ENCODE peak calls at places on chromosomes 3 and 15, in seven cellular contexts. One of them, this sample, is unnamed.
A peak's percentile ranks its signal among the peaks of the same experiment; 100 is the strongest.

GRCh38 chr3:99720985-99721632 is 82.7 kb downstream of the COL8A1 start:
- DNase-seq in prostate gland: no peak
- DNase-seq in GM23338: no peak
- DNase-seq in psoas muscle: peak; percentile 24
- DNase-seq in neuronal stem cell: no peak
- DNase-seq in SJSA1: no peak
- DNase-seq in AG10803: peak; percentile 59
- DNase-seq in this sample: no peak

GRCh38 chr15:44314512-44314911 is 26.0 kb downstream of the GOLM2 start:
- DNase-seq in GM23338: no peak
- DNase-seq in AG10803: no peak
- DNase-seq in SJSA1: no peak
- DNase-seq in prostate gland: no peak
- DNase-seq in neuronal stem cell: no peak
- DNase-seq in psoas muscle: no peak
- DNase-seq in this sample: no peak

GRCh38 chr3:155737844-155738460 is 6.9 kb downstream of the PLCH1 start:
- DNase-seq in neuronal stem cell: no peak
- DNase-seq in GM23338: peak; percentile 13
- DNase-seq in psoas muscle: no peak
- DNase-seq in prostate gland: peak; percentile 53
- DNase-seq in SJSA1: no peak
- DNase-seq in AG10803: no peak
- DNase-seq in this sample: peak; percentile 10

GRCh38 chr3:188760408-188760807 is 411.4 kb upstream of the TPRG1 start:
- DNase-seq in GM23338: no peak
- DNase-seq in psoas muscle: no peak
- DNase-seq in AG10803: peak; percentile 25
- DNase-seq in SJSA1: no peak
- DNase-seq in prostate gland: no peak
- DNase-seq in neuronal stem cell: no peak
- DNase-seq in this sample: peak; percentile 52

GRCh38 chr3:151871639-151872468 is 1.6 kb upstream of the SUCNR1 start:
- DNase-seq in GM23338: no peak
- DNase-seq in neuronal stem cell: no peak
- DNase-seq in AG10803: no peak
- DNase-seq in SJSA1: no peak
- DNase-seq in psoas muscle: no peak
- DNase-seq in prostate gland: no peak
- DNase-seq in this sample: peak; percentile 43

GRCh38 chr15:38461089-38461833 is 7.3 kb downstream of the FAM98B start:
- DNase-seq in neuronal stem cell: no peak
- DNase-seq in SJSA1: peak; percentile 15
- DNase-seq in GM23338: no peak
- DNase-seq in AG10803: no peak
- DNase-seq in prostate gland: no peak
- DNase-seq in psoas muscle: no peak
- DNase-seq in this sample: peak; percentile 60

GRCh38 chr15:75599396-75599795 is 20.3 kb upstream of the PTPN9 start:
- DNase-seq in AG10803: peak; percentile 37
- DNase-seq in GM23338: no peak
- DNase-seq in prostate gland: no peak
- DNase-seq in SJSA1: peak; percentile 61
- DNase-seq in psoas muscle: no peak
- DNase-seq in neuronal stem cell: no peak
- DNase-seq in this sample: no peak

GRCh38 chr3:4889896-4890295 is 89.3 kb upstream of the BHLHE40 start:
- DNase-seq in AG10803: peak; percentile 43
- DNase-seq in prostate gland: no peak
- DNase-seq in SJSA1: no peak
- DNase-seq in neuronal stem cell: no peak
- DNase-seq in GM23338: no peak
- DNase-seq in psoas muscle: no peak
- DNase-seq in this sample: peak; percentile 54

GRCh38 chr15:90955911-90956310 is 1.2 kb downstream of the RCCD1 start:
- DNase-seq in neuronal stem cell: no peak
- DNase-seq in prostate gland: no peak
- DNase-seq in AG10803: no peak
- DNase-seq in psoas muscle: no peak
- DNase-seq in SJSA1: no peak
- DNase-seq in GM23338: peak; percentile 11
- DNase-seq in this sample: no peak

GRCh38 chr3:172096881-172097420 is 57.6 kb downstream of the FNDC3B start:
- DNase-seq in prostate gland: no peak
- DNase-seq in neuronal stem cell: no peak
- DNase-seq in SJSA1: peak; percentile 48
- DNase-seq in AG10803: peak; percentile 67
- DNase-seq in GM23338: peak; percentile 42
- DNase-seq in psoas muscle: no peak
- DNase-seq in this sample: peak; percentile 80

GRCh38 chr3:15276028-15276717 is 56.2 kb downstream of the SH3BP5 start:
- DNase-seq in GM23338: no peak
- DNase-seq in AG10803: peak; percentile 47
- DNase-seq in neuronal stem cell: no peak
- DNase-seq in SJSA1: no peak
- DNase-seq in prostate gland: no peak
- DNase-seq in psoas muscle: no peak
- DNase-seq in this sample: no peak

GRCh38 chr3:196499061-196499460 is 4.5 kb downstream of the RNF168 start:
- DNase-seq in psoas muscle: no peak
- DNase-seq in SJSA1: no peak
- DNase-seq in prostate gland: no peak
- DNase-seq in neuronal stem cell: no peak
- DNase-seq in GM23338: no peak
- DNase-seq in AG10803: peak; percentile 69
- DNase-seq in this sample: peak; percentile 46

GRCh38 chr3:111715911-111716523 is 120.9 kb upstream of the ZBED2 start:
- DNase-seq in neuronal stem cell: no peak
- DNase-seq in GM23338: peak; percentile 57
- DNase-seq in SJSA1: peak; percentile 40
- DNase-seq in AG10803: peak; percentile 35
- DNase-seq in prostate gland: peak; percentile 55
- DNase-seq in psoas muscle: peak; percentile 31
- DNase-seq in this sample: peak; percentile 69

GRCh38 chr3:68007621-68008226 is 353.3 kb upstream of the SUCLG2 start:
- DNase-seq in SJSA1: no peak
- DNase-seq in prostate gland: no peak
- DNase-seq in AG10803: no peak
- DNase-seq in psoas muscle: peak; percentile 11
- DNase-seq in neuronal stem cell: peak; percentile 48
- DNase-seq in GM23338: peak; percentile 71
- DNase-seq in this sample: no peak

GRCh38 chr3:107969994-107970896 is 120.6 kb downstream of the CD47 start:
- DNase-seq in SJSA1: no peak
- DNase-seq in AG10803: no peak
- DNase-seq in neuronal stem cell: no peak
- DNase-seq in psoas muscle: no peak
- DNase-seq in GM23338: no peak
- DNase-seq in prostate gland: peak; percentile 36
- DNase-seq in this sample: peak; percentile 77

GRCh38 chr15:38623744-38624143 is 59.1 kb upstream of the RASGRP1 start:
- DNase-seq in AG10803: peak; percentile 8
- DNase-seq in GM23338: no peak
- DNase-seq in psoas muscle: peak; percentile 16
- DNase-seq in SJSA1: no peak
- DNase-seq in neuronal stem cell: no peak
- DNase-seq in prostate gland: no peak
- DNase-seq in this sample: no peak

GRCh38 chr15:59524331-59524731 is 86.3 kb downstream of the FAM81A start:
- DNase-seq in SJSA1: no peak
- DNase-seq in neuronal stem cell: no peak
- DNase-seq in GM23338: no peak
- DNase-seq in AG10803: no peak
- DNase-seq in prostate gland: no peak
- DNase-seq in psoas muscle: no peak
- DNase-seq in this sample: no peak

GRCh38 chr15:48777645-48778337 is 33.1 kb downstream of the CEP152 start:
- DNase-seq in SJSA1: peak; percentile 39
- DNase-seq in GM23338: no peak
- DNase-seq in prostate gland: no peak
- DNase-seq in AG10803: no peak
- DNase-seq in psoas muscle: no peak
- DNase-seq in neuronal stem cell: no peak
- DNase-seq in this sample: peak; percentile 37

GRCh38 chr15:62506217-62506805 is 341.2 kb upstream of the C2CD4B start:
- DNase-seq in GM23338: peak; percentile 40
- DNase-seq in prostate gland: peak; percentile 40
- DNase-seq in psoas muscle: no peak
- DNase-seq in AG10803: peak; percentile 89
- DNase-seq in neuronal stem cell: no peak
- DNase-seq in SJSA1: peak; percentile 82
- DNase-seq in this sample: peak; percentile 55
- H3K4me3 ChIP-seq in GM23338: no peak overlapping the region
- H3K4me3 ChIP-seq in prostate gland: no peak overlapping the region
- H3K4me3 ChIP-seq in psoas muscle: peak overlapping the region; percentile 29
- H3K4me3 ChIP-seq in AG10803: no peak overlapping the region
- H3K4me3 ChIP-seq in neuronal stem cell: no peak overlapping the region
- H3K4me3 ChIP-seq in SJSA1: no peak overlapping the region
- H3K4me3 ChIP-seq in this sample: no peak overlapping the region

GRCh38 chr3:50395070-50395860 is 35.9 kb upstream of the TMEM115 start:
- DNase-seq in psoas muscle: no peak
- DNase-seq in GM23338: no peak
- DNase-seq in neuronal stem cell: no peak
- DNase-seq in AG10803: no peak
- DNase-seq in SJSA1: no peak
- DNase-seq in prostate gland: no peak
- DNase-seq in this sample: no peak
- H3K4me3 ChIP-seq in psoas muscle: no peak overlapping the region
- H3K4me3 ChIP-seq in GM23338: no peak overlapping the region
- H3K4me3 ChIP-seq in neuronal stem cell: no peak overlapping the region
- H3K4me3 ChIP-seq in AG10803: no peak overlapping the region
- H3K4me3 ChIP-seq in SJSA1: no peak overlapping the region
- H3K4me3 ChIP-seq in prostate gland: no peak overlapping the region
- H3K4me3 ChIP-seq in this sample: no peak overlapping the region

GRCh38 chr15:74314897-74315438 is 52.5 kb downstream of the CYP11A1 start:
- DNase-seq in prostate gland: no peak
- DNase-seq in SJSA1: peak; percentile 30
- DNase-seq in GM23338: no peak
- DNase-seq in neuronal stem cell: no peak
- DNase-seq in psoas muscle: no peak
- DNase-seq in AG10803: no peak
- DNase-seq in this sample: peak; percentile 13
- H3K4me3 ChIP-seq in prostate gland: no peak overlapping the region
- H3K4me3 ChIP-seq in SJSA1: no peak overlapping the region
- H3K4me3 ChIP-seq in GM23338: no peak overlapping the region
- H3K4me3 ChIP-seq in neuronal stem cell: no peak overlapping the region
- H3K4me3 ChIP-seq in psoas muscle: no peak overlapping the region
- H3K4me3 ChIP-seq in AG10803: no peak overlapping the region
- H3K4me3 ChIP-seq in this sample: no peak overlapping the region

DNA sequence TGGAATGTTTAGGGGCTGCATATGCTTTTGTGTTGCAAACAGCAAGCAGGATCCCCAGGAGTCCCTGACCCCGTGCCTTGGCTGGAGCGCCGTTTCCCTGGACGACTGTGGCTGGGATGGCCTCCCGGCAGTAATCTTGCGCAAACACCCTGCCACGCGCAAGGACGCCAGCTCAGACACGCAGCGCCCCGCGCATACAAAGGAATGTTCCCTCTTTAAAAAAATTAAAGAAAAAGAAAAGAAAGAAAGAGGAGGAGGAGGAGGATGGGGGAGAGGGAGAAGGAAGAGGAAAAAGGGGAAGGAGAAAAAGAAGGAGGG is 28.2 kb downstream of the ZIC4 start:
- DNase-seq in psoas muscle: no peak
- DNase-seq in GM23338: no peak
- DNase-seq in SJSA1: no peak
- DNase-seq in prostate gland: no peak
- DNase-seq in AG10803: no peak
- DNase-seq in neuronal stem cell: no peak
- DNase-seq in this sample: peak; percentile 62
- H3K4me3 ChIP-seq in psoas muscle: no peak overlapping the region
- H3K4me3 ChIP-seq in GM23338: peak overlapping the region; percentile 55
- H3K4me3 ChIP-seq in SJSA1: no peak overlapping the region
- H3K4me3 ChIP-seq in prostate gland: no peak overlapping the region
- H3K4me3 ChIP-seq in AG10803: no peak overlapping the region
- H3K4me3 ChIP-seq in neuronal stem cell: peak overlapping the region; percentile 25
- H3K4me3 ChIP-seq in this sample: peak overlapping the region; percentile 35

DNA sequence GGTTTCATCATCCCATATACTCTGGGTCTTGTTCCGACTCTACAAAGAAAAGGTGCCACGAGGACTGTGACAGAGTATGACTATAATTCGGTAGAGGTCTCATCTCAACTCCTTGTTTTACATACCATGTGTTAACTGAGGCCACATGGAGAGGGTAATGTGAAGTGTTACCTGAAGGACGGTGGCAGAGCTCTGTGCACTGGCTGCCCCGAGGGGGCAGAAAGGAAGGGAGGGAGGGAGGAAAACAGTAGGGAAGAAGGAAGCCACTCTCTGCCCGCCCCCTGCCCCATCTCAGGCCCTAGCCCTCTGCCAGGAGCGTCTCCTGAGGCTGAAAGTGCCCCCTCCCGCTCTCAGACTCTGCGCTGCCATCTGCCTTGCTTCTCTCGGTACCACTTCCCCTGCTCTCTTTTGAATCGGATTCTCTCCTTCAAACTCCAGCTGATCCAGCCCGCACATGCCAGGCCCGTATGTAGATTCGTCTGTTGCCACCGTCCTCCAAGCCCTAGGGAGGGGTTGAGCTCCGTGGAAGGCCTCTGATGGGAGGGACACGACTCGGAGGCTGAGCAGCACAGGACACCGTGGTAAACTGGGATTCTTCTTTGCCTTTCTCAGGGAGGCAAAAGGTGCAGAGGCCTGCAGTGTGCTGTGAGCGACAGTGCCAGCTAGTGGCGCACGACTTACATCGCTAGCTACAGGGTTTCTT is 70.5 kb upstream of the ATP10A start:
- DNase-seq in neuronal stem cell: peak; percentile 51
- DNase-seq in AG10803: peak; percentile 87
- DNase-seq in prostate gland: peak; percentile 57
- DNase-seq in GM23338: peak; percentile 90
- DNase-seq in SJSA1: peak; percentile 81
- DNase-seq in psoas muscle: peak; percentile 68
- DNase-seq in this sample: peak; percentile 42
- H3K4me3 ChIP-seq in neuronal stem cell: peak overlapping the region; percentile 37
- H3K4me3 ChIP-seq in AG10803: peak overlapping the region; percentile 55
- H3K4me3 ChIP-seq in prostate gland: no peak overlapping the region
- H3K4me3 ChIP-seq in GM23338: peak overlapping the region; percentile 44
- H3K4me3 ChIP-seq in SJSA1: peak overlapping the region; percentile 15
- H3K4me3 ChIP-seq in psoas muscle: peak overlapping the region; percentile 21
- H3K4me3 ChIP-seq in this sample: no peak overlapping the region

This sample was measured in choroid plexus epithelial cell.